ENCODE peak calls at places on chromosomes 12 and 14, in five cellular contexts. One of them, this sample, is unnamed.

GRCh38 chr14:88454886-88455285 is 69.4 kb downstream of the SPATA7 start:
- DNase-seq in PC-3: no peak
- DNase-seq in HCT116: no peak
- DNase-seq in MM.1S: no peak
- DNase-seq in mammary epithelial cell: no peak
- DNase-seq in this sample: no peak

GRCh38 chr14:88983755-88984154 is 159.3 kb downstream of the TTC8 start:
- DNase-seq in mammary epithelial cell: peak
- DNase-seq in MM.1S: no peak
- DNase-seq in HCT116: no peak
- DNase-seq in PC-3: peak
- DNase-seq in this sample: no peak

GRCh38 chr12:62649412-62650116 is 182.9 kb downstream of the MON2 start:
- DNase-seq in HCT116: no peak
- DNase-seq in mammary epithelial cell: no peak
- DNase-seq in MM.1S: no peak
- DNase-seq in PC-3: no peak
- DNase-seq in this sample: no peak

GRCh38 chr12:70068743-70069142 is 174.5 kb upstream of the CNOT2 start:
- DNase-seq in PC-3: no peak
- DNase-seq in MM.1S: no peak
- DNase-seq in HCT116: no peak
- DNase-seq in mammary epithelial cell: no peak
- DNase-seq in this sample: no peak

GRCh38 chr12:115261691-115262398 is 577.9 kb upstream of the TBX3 start:
- DNase-seq in PC-3: no peak
- DNase-seq in MM.1S: no peak
- DNase-seq in HCT116: no peak
- DNase-seq in mammary epithelial cell: no peak
- DNase-seq in this sample: no peak

GRCh38 chr14:99036594-99037293 is 235.3 kb downstream of the BCL11B start:
- DNase-seq in mammary epithelial cell: no peak
- DNase-seq in PC-3: no peak
- DNase-seq in HCT116: no peak
- DNase-seq in MM.1S: no peak
- DNase-seq in this sample: no peak

GRCh38 chr12:129193263-129193871 is 340.1 kb downstream of the GLT1D1 start:
- DNase-seq in mammary epithelial cell: no peak
- DNase-seq in PC-3: peak
- DNase-seq in HCT116: no peak
- DNase-seq in MM.1S: peak
- DNase-seq in this sample: peak

GRCh38 chr14:36633580-36633979 is 28.1 kb upstream of the PAX9 start:
- DNase-seq in PC-3: no peak
- DNase-seq in HCT116: no peak
- DNase-seq in MM.1S: no peak
- DNase-seq in mammary epithelial cell: no peak
- DNase-seq in this sample: peak

GRCh38 chr12:96230646-96231045 is 36.5 kb downstream of the ELK3 start:
- DNase-seq in mammary epithelial cell: no peak
- DNase-seq in PC-3: no peak
- DNase-seq in MM.1S: no peak
- DNase-seq in HCT116: no peak
- DNase-seq in this sample: no peak

GRCh38 chr12:113768850-113769249 is 197.3 kb downstream of the RBM19 start:
- DNase-seq in PC-3: no peak
- DNase-seq in MM.1S: no peak
- DNase-seq in HCT116: no peak
- DNase-seq in mammary epithelial cell: no peak
- DNase-seq in this sample: no peak

GRCh38 chr12:50197297-50197727 is 30.1 kb upstream of the CERS5 start:
- DNase-seq in HCT116: no peak
- DNase-seq in MM.1S: no peak
- DNase-seq in PC-3: no peak
- DNase-seq in mammary epithelial cell: no peak
- DNase-seq in this sample: no peak

GRCh38 chr14:99522025-99522401 is 40.8 kb downstream of the CCNK start:
- DNase-seq in mammary epithelial cell: no peak
- DNase-seq in MM.1S: no peak
- DNase-seq in HCT116: no peak
- DNase-seq in PC-3: no peak
- DNase-seq in this sample: no peak

GRCh38 chr12:125096894-125097293 is 31.7 kb downstream of the AACS start:
- DNase-seq in MM.1S: no peak
- DNase-seq in HCT116: no peak
- DNase-seq in PC-3: no peak
- DNase-seq in mammary epithelial cell: no peak
- DNase-seq in this sample: no peak

GRCh38 chr14:70812124-70812818 is 3.0 kb upstream of the MAP3K9 start:
- DNase-seq in PC-3: peak
- DNase-seq in MM.1S: no peak
- DNase-seq in mammary epithelial cell: no peak
- DNase-seq in HCT116: no peak
- DNase-seq in this sample: no peak

GRCh38 chr12:1811281-1811947 is 9.0 kb upstream of the LRTM2 start:
- DNase-seq in HCT116: no peak
- DNase-seq in PC-3: no peak
- DNase-seq in mammary epithelial cell: no peak
- DNase-seq in MM.1S: no peak
- DNase-seq in this sample: no peak

GRCh38 chr14:63650336-63650952 is 8.8 kb upstream of the WDR89 start:
- DNase-seq in MM.1S: no peak
- DNase-seq in PC-3: no peak
- DNase-seq in mammary epithelial cell: no peak
- DNase-seq in HCT116: no peak
- DNase-seq in this sample: peak

GRCh38 chr12:13347241-13348043 is 150.9 kb downstream of the EMP1 start:
- DNase-seq in MM.1S: no peak
- DNase-seq in mammary epithelial cell: peak
- DNase-seq in PC-3: peak
- DNase-seq in HCT116: peak
- DNase-seq in this sample: no peak

GRCh38 chr14:71078481-71078880 is 171.2 kb downstream of the PCNX1 start:
- DNase-seq in MM.1S: no peak
- DNase-seq in PC-3: no peak
- DNase-seq in mammary epithelial cell: no peak
- DNase-seq in HCT116: no peak
- DNase-seq in this sample: no peak

GRCh38 chr14:69354383-69355154 is 43.5 kb downstream of the ERH start:
- DNase-seq in PC-3: no peak
- DNase-seq in mammary epithelial cell: peak
- DNase-seq in HCT116: no peak
- DNase-seq in MM.1S: peak
- DNase-seq in this sample: peak

GRCh38 chr12:15855646-15856045 is 26.5 kb upstream of the STRAP start:
- DNase-seq in HCT116: no peak
- DNase-seq in MM.1S: no peak
- DNase-seq in mammary epithelial cell: peak
- DNase-seq in PC-3: peak
- DNase-seq in this sample: no peak

GRCh38 chr14:105124837-105125222 is 43.7 kb downstream of the JAG2 start:
- DNase-seq in mammary epithelial cell: no peak
- DNase-seq in MM.1S: no peak
- DNase-seq in HCT116: no peak
- DNase-seq in PC-3: no peak
- DNase-seq in this sample: no peak

GRCh38 chr12:26833692-26834168 is 736 bp upstream of the ITPR2 start:
- DNase-seq in mammary epithelial cell: peak
- DNase-seq in HCT116: no peak
- DNase-seq in MM.1S: peak
- DNase-seq in PC-3: peak
- DNase-seq in this sample: peak

GRCh38 chr14:22338381-22338780 is 250.6 kb downstream of the DAD1 start:
- DNase-seq in mammary epithelial cell: no peak
- DNase-seq in HCT116: no peak
- DNase-seq in PC-3: no peak
- DNase-seq in MM.1S: no peak
- DNase-seq in this sample: no peak

GRCh38 chr14:99724196-99724891 is 40.2 kb downstream of the CYP46A1 start:
- DNase-seq in HCT116: no peak
- DNase-seq in mammary epithelial cell: no peak
- DNase-seq in MM.1S: no peak
- DNase-seq in PC-3: no peak
- DNase-seq in this sample: no peak

GRCh38 chr12:14390885-14391530 is 25.5 kb downstream of the ATF7IP start:
- DNase-seq in mammary epithelial cell: no peak
- DNase-seq in HCT116: no peak
- DNase-seq in MM.1S: no peak
- DNase-seq in PC-3: no peak
- DNase-seq in this sample: no peak

GRCh38 chr12:14387472-14387871 is 22.0 kb downstream of the ATF7IP start:
- DNase-seq in PC-3: no peak
- DNase-seq in HCT116: no peak
- DNase-seq in mammary epithelial cell: no peak
- DNase-seq in MM.1S: no peak
- DNase-seq in this sample: no peak

GRCh38 chr12:14394317-14395058 is 29.0 kb downstream of the ATF7IP start:
- DNase-seq in mammary epithelial cell: peak
- DNase-seq in MM.1S: peak
- DNase-seq in PC-3: peak
- DNase-seq in HCT116: peak
- DNase-seq in this sample: peak

GRCh38 chr12:14393736-14394135 is 28.3 kb downstream of the ATF7IP start:
- DNase-seq in MM.1S: no peak
- DNase-seq in PC-3: no peak
- DNase-seq in mammary epithelial cell: peak
- DNase-seq in HCT116: no peak
- DNase-seq in this sample: no peak

DNA sequence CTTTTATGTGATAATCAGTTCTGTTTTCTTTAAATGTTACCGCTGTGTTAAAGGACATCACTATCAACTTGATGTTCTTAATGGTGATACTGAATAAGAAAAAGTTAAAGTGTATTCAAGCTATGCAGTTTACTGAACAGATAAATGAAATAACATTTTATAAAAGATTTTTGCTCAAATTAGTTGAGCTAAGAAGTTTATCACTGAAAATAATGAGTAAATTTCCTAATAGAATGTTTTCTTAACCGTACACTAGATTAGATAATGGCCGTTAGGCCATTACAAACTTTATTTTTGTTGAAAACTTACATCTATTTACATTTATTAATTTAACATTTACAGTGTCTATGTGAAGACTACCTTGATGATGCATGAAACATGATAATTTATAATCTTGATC is 25.0 kb downstream of the ATF7IP start:
- DNase-seq in HCT116: no peak
- DNase-seq in PC-3: no peak
- DNase-seq in mammary epithelial cell: no peak
- DNase-seq in MM.1S: no peak
- DNase-seq in this sample: no peak
- TF ChIP-seq EZH2 in HCT116: no peak
- TF ChIP-seq EZH2 in PC-3: no peak
- TF ChIP-seq EZH2 in mammary epithelial cell: no peak
- TF ChIP-seq EZH2 in MM.1S: no peak
- TF ChIP-seq EZH2 in this sample: no peak

GRCh38 chr14:21299562-21300130 is 19.8 kb downstream of the RPGRIP1 start:
- DNase-seq in HCT116: no peak
- DNase-seq in PC-3: no peak
- DNase-seq in mammary epithelial cell: no peak
- DNase-seq in MM.1S: no peak
- DNase-seq in this sample: peak
- H3K27ac ChIP-seq in HCT116: no peak
- H3K27ac ChIP-seq in PC-3: no peak
- H3K27ac ChIP-seq in mammary epithelial cell: no peak
- H3K27ac ChIP-seq in MM.1S: no peak
- H3K27ac ChIP-seq in this sample: no peak

DNA sequence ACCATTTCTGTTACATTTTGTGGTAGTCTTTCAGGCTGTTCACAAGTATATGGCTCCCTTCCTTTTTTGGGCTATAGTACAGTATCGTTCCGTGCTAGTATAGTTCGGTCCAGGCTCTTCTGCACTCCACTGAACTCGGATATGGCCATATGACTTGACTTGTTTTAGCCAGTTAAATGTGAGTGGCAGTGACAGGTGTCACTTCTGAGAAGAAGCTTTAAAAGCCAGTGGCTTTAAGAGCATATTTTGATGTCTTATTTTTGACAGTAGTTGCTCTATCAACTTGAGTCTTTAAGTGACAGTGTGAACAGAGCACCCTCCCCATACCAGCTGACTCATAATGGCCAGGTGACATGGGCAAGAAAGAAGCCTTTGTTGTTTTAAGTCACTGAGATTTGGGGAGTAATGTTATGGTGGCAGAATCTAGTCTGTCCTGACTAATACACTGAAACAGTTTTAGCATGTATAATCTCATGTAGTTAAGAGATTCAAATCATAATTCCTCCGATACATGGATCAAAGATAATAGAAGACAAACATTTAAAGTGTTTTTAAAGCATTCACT is 64.6 kb downstream of the ANO4 start:
- DNase-seq in PC-3: peak
- DNase-seq in mammary epithelial cell: no peak
- DNase-seq in HCT116: no peak
- DNase-seq in MM.1S: no peak
- DNase-seq in this sample: no peak
- H3K4me3 ChIP-seq in PC-3: no peak
- H3K4me3 ChIP-seq in mammary epithelial cell: no peak
- H3K4me3 ChIP-seq in HCT116: no peak
- H3K4me3 ChIP-seq in MM.1S: no peak
- H3K4me3 ChIP-seq in this sample: no peak

DNA sequence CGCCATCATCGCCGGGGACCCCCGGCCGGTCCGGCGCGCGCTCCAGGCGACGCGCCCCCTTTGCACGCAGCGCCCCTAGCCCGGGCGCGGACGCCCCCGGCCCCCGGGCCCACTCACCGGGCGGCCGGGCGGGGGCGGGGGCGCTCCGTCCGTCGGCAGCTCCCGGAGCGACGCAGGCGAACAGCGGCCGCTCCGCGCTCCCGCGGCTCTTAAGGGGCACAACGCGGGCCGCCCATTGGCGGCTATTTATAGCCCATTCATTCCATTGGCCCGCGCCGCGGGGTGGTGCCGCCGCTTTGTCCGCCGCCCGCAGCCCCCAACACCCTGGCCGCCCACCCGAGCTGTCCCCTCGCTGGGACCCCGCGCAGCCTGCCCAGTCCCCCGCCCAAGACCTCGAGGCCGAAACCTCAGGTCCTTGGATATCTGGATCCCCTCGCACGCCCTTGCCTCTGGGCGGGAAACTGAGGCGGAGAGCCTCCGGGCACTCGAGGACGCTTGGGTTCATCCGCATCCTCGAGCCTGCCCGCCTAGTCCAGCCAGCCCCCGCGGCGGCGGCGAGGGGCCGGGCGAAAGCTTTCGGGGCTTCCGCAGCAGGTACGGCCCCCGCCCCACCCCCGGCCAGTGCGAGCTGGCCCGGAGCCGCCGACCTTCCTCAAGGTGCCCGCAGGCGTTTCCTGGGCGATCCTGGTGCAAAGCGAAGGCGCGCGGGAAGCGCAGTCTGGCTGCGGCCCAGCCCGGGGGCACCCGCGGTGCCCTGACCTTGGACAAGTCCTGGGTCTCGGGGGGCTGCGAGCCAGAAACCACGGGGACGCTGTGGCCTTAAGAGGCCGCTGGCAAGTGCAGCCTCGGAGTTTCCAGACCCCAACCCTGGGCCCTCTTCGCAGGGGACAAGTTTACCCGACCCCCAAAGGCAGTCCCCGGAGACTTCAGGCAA is at the start of gene CKB:
- DNase-seq in MM.1S: no peak
- DNase-seq in PC-3: peak
- DNase-seq in mammary epithelial cell: no peak
- DNase-seq in HCT116: no peak
- DNase-seq in this sample: no peak
- TF ChIP-seq EZH2 in MM.1S: no peak
- TF ChIP-seq EZH2 in PC-3: no peak
- TF ChIP-seq EZH2 in mammary epithelial cell: no peak
- TF ChIP-seq EZH2 in HCT116: no peak
- TF ChIP-seq EZH2 in this sample: no peak

This sample was measured in DND-41.